ENCODE peak calls at places on chromosomes 5 and 9, in five cellular contexts. One of them, this sample, is unnamed.

GRCh38 chr9:37001461-37001860 is 32.6 kb downstream of the PAX5 start:
- DNase-seq in HEK293T: no peak
- DNase-seq in K562: no peak
- DNase-seq in SK-N-SH: no peak
- DNase-seq in HepG2: no peak
- DNase-seq in this sample: no peak

GRCh38 chr9:35680331-35681105 is 6.8 kb downstream of the CA9 start:
- DNase-seq in K562: no peak
- DNase-seq in HEK293T: no peak
- DNase-seq in HepG2: no peak
- DNase-seq in SK-N-SH: no peak
- DNase-seq in this sample: no peak

GRCh38 chr9:105455836-105456475 is 8.1 kb downstream of the FSD1L start:
- DNase-seq in HepG2: no peak
- DNase-seq in HEK293T: no peak
- DNase-seq in K562: no peak
- DNase-seq in SK-N-SH: no peak
- DNase-seq in this sample: no peak

GRCh38 chr5:137741718-137742117 is 5.8 kb upstream of the KLHL3 start:
- DNase-seq in HEK293T: no peak
- DNase-seq in SK-N-SH: no peak
- DNase-seq in K562: no peak
- DNase-seq in HepG2: peak; percentile 21
- DNase-seq in this sample: no peak

GRCh38 chr5:64384761-64385160 is 121.1 kb upstream of the RGS7BP start:
- DNase-seq in HepG2: peak; percentile 12
- DNase-seq in K562: no peak
- DNase-seq in SK-N-SH: peak; percentile 1
- DNase-seq in HEK293T: peak; percentile 10
- DNase-seq in this sample: no peak

GRCh38 chr5:94471496-94471895 is 146.9 kb downstream of the KIAA0825 start:
- DNase-seq in HepG2: no peak
- DNase-seq in K562: no peak
- DNase-seq in SK-N-SH: peak; percentile 40
- DNase-seq in HEK293T: no peak
- DNase-seq in this sample: no peak

GRCh38 chr9:137174722-137175293 is 3.0 kb upstream of the TMEM210 start:
- DNase-seq in HEK293T: no peak
- DNase-seq in SK-N-SH: no peak
- DNase-seq in HepG2: no peak
- DNase-seq in K562: peak; percentile 38
- DNase-seq in this sample: no peak

GRCh38 chr5:83714780-83715179 is 5.9 kb downstream of the HAPLN1 start:
- DNase-seq in HepG2: no peak
- DNase-seq in SK-N-SH: no peak
- DNase-seq in K562: no peak
- DNase-seq in HEK293T: no peak
- DNase-seq in this sample: no peak

GRCh38 chr5:148532962-148533670 is 121.2 kb downstream of the HTR4 start:
- DNase-seq in SK-N-SH: no peak
- DNase-seq in HEK293T: no peak
- DNase-seq in HepG2: no peak
- DNase-seq in K562: no peak
- DNase-seq in this sample: no peak

GRCh38 chr5:109694451-109694891 is 4.7 kb downstream of the MAN2A1 start:
- DNase-seq in K562: no peak
- DNase-seq in HEK293T: no peak
- DNase-seq in HepG2: no peak
- DNase-seq in SK-N-SH: no peak
- DNase-seq in this sample: no peak

GRCh38 chr5:114362977-114363721 is 1.3 kb downstream of the KCNN2 start:
- DNase-seq in HepG2: no peak
- DNase-seq in HEK293T: no peak
- DNase-seq in K562: no peak
- DNase-seq in SK-N-SH: peak; percentile 17
- DNase-seq in this sample: no peak

GRCh38 chr5:29214821-29215220 is 1978.7 kb upstream of the CDH6 start:
- DNase-seq in HepG2: no peak
- DNase-seq in SK-N-SH: no peak
- DNase-seq in HEK293T: no peak
- DNase-seq in K562: no peak
- DNase-seq in this sample: no peak

GRCh38 chr5:126056851-126057622 is 366.2 kb upstream of the GRAMD2B start:
- DNase-seq in SK-N-SH: no peak
- DNase-seq in HEK293T: no peak
- DNase-seq in HepG2: no peak
- DNase-seq in K562: no peak
- DNase-seq in this sample: no peak

GRCh38 chr9:96556701-96557461 is 62.8 kb downstream of the CDC14B start:
- DNase-seq in HepG2: no peak
- DNase-seq in SK-N-SH: no peak
- DNase-seq in K562: no peak
- DNase-seq in HEK293T: no peak
- DNase-seq in this sample: no peak

GRCh38 chr5:151906246-151906645 is 18.4 kb downstream of the GLRA1 start:
- DNase-seq in HEK293T: no peak
- DNase-seq in SK-N-SH: no peak
- DNase-seq in HepG2: no peak
- DNase-seq in K562: no peak
- DNase-seq in this sample: no peak

GRCh38 chr5:161757223-161757622 is 71.7 kb downstream of the GABRA6 start:
- DNase-seq in HepG2: no peak
- DNase-seq in HEK293T: no peak
- DNase-seq in K562: no peak
- DNase-seq in SK-N-SH: no peak
- DNase-seq in this sample: no peak

GRCh38 chr9:81183763-81184162 is 505.6 kb downstream of the TLE1 start:
- DNase-seq in HEK293T: no peak
- DNase-seq in HepG2: no peak
- DNase-seq in SK-N-SH: no peak
- DNase-seq in K562: no peak
- DNase-seq in this sample: no peak

GRCh38 chr9:128882677-128883590 is 1.0 kb downstream of the LRRC8A start:
- DNase-seq in HEK293T: no peak
- DNase-seq in K562: peak; percentile 31
- DNase-seq in SK-N-SH: peak; percentile 47
- DNase-seq in HepG2: peak; percentile 31
- DNase-seq in this sample: no peak

GRCh38 chr9:89178162-89179120 is at the start of gene SHC3:
- DNase-seq in HEK293T: no peak
- DNase-seq in SK-N-SH: peak; percentile 70
- DNase-seq in K562: no peak
- DNase-seq in HepG2: no peak
- DNase-seq in this sample: no peak

GRCh38 chr5:118249386-118249785 is 739.0 kb downstream of the DTWD2 start:
- DNase-seq in HepG2: no peak
- DNase-seq in HEK293T: no peak
- DNase-seq in K562: no peak
- DNase-seq in SK-N-SH: no peak
- DNase-seq in this sample: no peak

GRCh38 chr5:103293719-103294118 is 35.2 kb downstream of the MACIR start:
- DNase-seq in K562: no peak
- DNase-seq in HepG2: no peak
- DNase-seq in SK-N-SH: no peak
- DNase-seq in HEK293T: no peak
- DNase-seq in this sample: no peak

GRCh38 chr5:137034213-137034612 is 464.9 kb downstream of the SPOCK1 start:
- DNase-seq in SK-N-SH: no peak
- DNase-seq in HepG2: no peak
- DNase-seq in HEK293T: no peak
- DNase-seq in K562: no peak
- DNase-seq in this sample: no peak

GRCh38 chr9:132814937-132815336 is 63.1 kb downstream of the AK8 start:
- DNase-seq in HepG2: no peak
- DNase-seq in HEK293T: no peak
- DNase-seq in SK-N-SH: no peak
- DNase-seq in K562: no peak
- DNase-seq in this sample: no peak

GRCh38 chr9:132813115-132813784 is 64.8 kb downstream of the AK8 start:
- DNase-seq in K562: no peak
- DNase-seq in SK-N-SH: no peak
- DNase-seq in HepG2: no peak
- DNase-seq in HEK293T: no peak
- DNase-seq in this sample: no peak

GRCh38 chr9:132820545-132820944 is 57.5 kb downstream of the AK8 start:
- DNase-seq in K562: no peak
- DNase-seq in HEK293T: no peak
- DNase-seq in HepG2: no peak
- DNase-seq in SK-N-SH: peak; percentile 59
- DNase-seq in this sample: no peak

GRCh38 chr9:132823370-132824144 is 54.5 kb downstream of the AK8 start:
- DNase-seq in HepG2: peak; percentile 29
- DNase-seq in HEK293T: no peak
- DNase-seq in K562: no peak
- DNase-seq in SK-N-SH: no peak
- DNase-seq in this sample: no peak

DNA sequence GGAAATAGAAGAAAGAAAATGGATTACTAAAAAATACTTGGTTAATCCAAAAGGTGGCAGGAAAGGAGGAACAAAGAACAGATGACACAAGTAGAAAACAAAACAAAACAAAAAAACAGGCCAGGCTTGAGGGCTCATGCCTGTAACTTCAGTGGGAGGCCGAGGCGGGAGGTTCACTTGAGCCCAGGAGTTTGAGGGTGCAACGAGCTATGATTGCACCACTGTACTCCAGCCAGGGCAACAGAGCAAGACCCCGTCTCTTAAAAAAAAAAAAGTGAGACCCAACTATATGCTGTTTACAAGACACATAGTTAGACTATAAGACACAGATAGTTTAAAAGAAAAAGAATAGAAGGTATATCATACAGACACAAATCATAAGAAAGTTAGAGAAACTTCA is 59.5 kb downstream of the AK8 start:
- DNase-seq in K562: no peak
- DNase-seq in HEK293T: no peak
- DNase-seq in HepG2: no peak
- DNase-seq in SK-N-SH: no peak
- DNase-seq in this sample: no peak
- TF ChIP-seq FOXM1 in K562: no peak
- TF ChIP-seq FOXM1 in HEK293T: no peak
- TF ChIP-seq FOXM1 in HepG2: no peak
- TF ChIP-seq FOXM1 in SK-N-SH: no peak
- TF ChIP-seq FOXM1 in this sample: no peak

DNA sequence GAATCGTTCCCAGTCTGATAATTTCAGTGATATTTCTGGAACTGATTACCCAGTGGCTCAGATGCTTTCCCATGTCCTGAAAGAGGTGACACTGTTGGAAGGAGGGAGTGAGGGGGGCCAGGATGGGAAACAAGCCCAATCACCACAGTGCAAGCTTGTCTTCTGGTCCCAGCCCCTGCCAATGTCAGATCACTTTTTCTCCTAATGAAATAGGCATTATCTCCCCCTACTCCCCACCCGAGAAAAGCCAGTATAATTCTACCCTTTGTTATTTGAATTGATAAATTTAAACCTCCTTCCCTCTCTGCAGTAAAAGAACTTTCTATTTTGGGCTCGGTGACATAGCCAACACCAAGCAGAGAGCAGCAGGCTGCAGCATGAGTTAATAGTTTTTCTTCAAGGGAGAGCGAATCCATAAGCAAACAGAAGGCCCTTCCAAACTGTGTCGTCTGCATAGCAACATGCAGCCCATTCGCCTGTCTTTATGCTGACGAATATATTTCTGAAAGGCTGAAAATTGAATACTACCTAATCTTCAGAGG is 14.6 kb upstream of the PPP2CA start:
- DNase-seq in SK-N-SH: peak; percentile 24
- DNase-seq in HEK293T: peak; percentile 38
- DNase-seq in HepG2: peak; percentile 44
- DNase-seq in K562: no peak
- DNase-seq in this sample: no peak
- TF ChIP-seq FOXM1 in SK-N-SH: no peak
- TF ChIP-seq FOXM1 in HEK293T: no peak
- TF ChIP-seq FOXM1 in HepG2: no peak
- TF ChIP-seq FOXM1 in K562: no peak
- TF ChIP-seq FOXM1 in this sample: no peak

DNA sequence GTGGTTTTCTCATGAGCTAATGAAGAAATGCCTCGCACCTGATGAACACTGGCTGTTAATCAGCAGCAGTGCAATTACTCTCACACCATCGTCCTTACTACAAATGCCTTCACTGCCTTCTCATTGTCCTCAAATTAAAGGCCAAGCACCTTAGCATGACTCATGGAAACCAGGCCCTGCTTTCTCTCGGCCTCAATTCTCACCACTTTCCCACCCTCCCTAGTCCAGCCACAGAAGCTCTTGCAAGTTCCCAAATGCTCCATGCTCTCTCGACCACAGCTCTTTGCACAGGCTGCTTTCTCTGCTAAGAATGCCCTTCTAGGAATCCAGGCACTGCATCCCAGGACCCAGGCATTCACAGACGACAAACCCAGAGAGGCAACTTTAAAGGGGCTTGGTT is 94.6 kb upstream of the KLF4 start:
- DNase-seq in K562: no peak
- DNase-seq in HepG2: no peak
- DNase-seq in SK-N-SH: no peak
- DNase-seq in HEK293T: no peak
- DNase-seq in this sample: no peak
- TF ChIP-seq FOXM1 in K562: no peak
- TF ChIP-seq FOXM1 in HepG2: no peak
- TF ChIP-seq FOXM1 in SK-N-SH: no peak
- TF ChIP-seq FOXM1 in HEK293T: no peak
- TF ChIP-seq FOXM1 in this sample: no peak

DNA sequence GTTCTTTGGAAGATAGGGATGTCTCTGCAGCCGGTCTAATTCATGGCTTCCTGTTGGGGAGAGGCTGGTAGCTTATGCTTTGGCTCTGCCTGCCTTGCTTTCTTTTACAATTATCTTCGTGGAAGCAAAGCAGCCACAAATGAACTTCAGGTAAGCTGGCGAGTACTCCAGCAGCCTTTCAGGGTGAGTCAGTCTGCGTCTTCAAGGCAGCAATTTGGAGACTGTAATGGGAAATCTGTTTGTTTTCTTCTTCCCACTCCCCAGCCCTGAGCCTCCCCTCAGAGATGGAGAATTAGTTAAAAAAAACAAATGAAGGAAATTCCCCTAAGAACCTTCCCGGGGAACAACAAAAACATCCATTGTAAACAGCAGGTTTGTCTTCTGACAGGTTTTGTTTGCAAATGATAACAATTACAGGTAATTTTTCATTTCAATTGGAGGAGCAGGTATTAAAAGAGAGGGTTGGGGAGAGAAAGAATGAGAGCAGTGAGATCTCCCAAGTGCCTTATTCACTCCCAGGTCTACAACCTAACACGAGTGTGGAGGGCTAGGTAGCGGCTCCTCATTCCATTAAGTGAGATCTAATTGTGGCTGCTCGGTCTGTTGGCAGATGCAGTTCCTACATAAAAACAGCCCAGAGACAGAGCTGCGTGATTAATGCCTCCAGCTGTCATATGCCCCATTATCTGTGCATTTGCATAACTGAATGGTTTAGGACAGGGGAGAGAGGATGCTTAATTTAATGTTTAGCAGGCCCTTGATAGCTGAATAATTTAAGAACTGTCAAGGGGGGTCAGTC is 100.3 kb downstream of the PSAT1 start:
- DNase-seq in K562: no peak
- DNase-seq in HEK293T: peak; percentile 7
- DNase-seq in SK-N-SH: peak; percentile 50
- DNase-seq in HepG2: no peak
- DNase-seq in this sample: no peak
- TF ChIP-seq FOXM1 in K562: no peak
- TF ChIP-seq FOXM1 in HEK293T: no peak
- TF ChIP-seq FOXM1 in SK-N-SH: no peak
- TF ChIP-seq FOXM1 in HepG2: no peak
- TF ChIP-seq FOXM1 in this sample: no peak

This sample was measured in GM12878.